ENCODE peak calls at places on chromosomes 2 and 18, in five cellular contexts. L, E, O, F and X are unnamed samples.

GRCh38 chr2:181456660-181457120 is 496 bp upstream of the ITGA4 start:
- DNase-seq in F (peak), L (no peak), O (no peak), E (peak), X (peak)

GRCh38 chr18:11850821-11851155 is 425 bp upstream of the CHMP1B start:
- DNase-seq in O (no peak), L (no peak), F (no peak), E (no peak), X (peak)

GRCh38 chr2:54767921-54768320 is 44.5 kb downstream of the EML6 start:
- DNase-seq in L (no peak), E (no peak), O (no peak), F (peak), X (no peak)

GRCh38 chr18:12772111-12772510 is 69.3 kb downstream of the PSMG2 start:
- DNase-seq in F (no peak), E (no peak), L (no peak), O (no peak), X (no peak)

GRCh38 chr2:108919571-108920373 is 69.2 kb downstream of the EDAR start:
- DNase-seq in E (no peak), O (no peak), L (no peak), F (no peak), X (no peak)

GRCh38 chr2:110860620-110861019 is 128.2 kb downstream of the ACOXL start:
- DNase-seq in E (no peak), F (no peak), L (no peak), O (no peak), X (no peak)

GRCh38 chr2:14140009-14140408 is 492.5 kb upstream of the LRATD1 start:
- DNase-seq in E (no peak), O (no peak), L (no peak), F (no peak), X (no peak)

GRCh38 chr2:199207011-199207410 is 250.7 kb downstream of the SATB2 start:
- DNase-seq in E (no peak), O (no peak), F (no peak), L (no peak), X (no peak)

GRCh38 chr18:79780547-79780946 is 17.2 kb upstream of the KCNG2 start:
- DNase-seq in O (no peak), E (no peak), F (no peak), L (no peak), X (no peak)

GRCh38 chr2:132662742-132663141 is 7.3 kb downstream of the LYPD1 start:
- DNase-seq in O (no peak), E (no peak), L (no peak), F (peak), X (no peak)

GRCh38 chr2:64860321-64860751 is 128.9 kb upstream of the SLC1A4 start:
- DNase-seq in O (no peak), F (no peak), L (no peak), E (no peak), X (no peak)

GRCh38 chr2:3115301-3116042 is 262.1 kb downstream of the EIPR1 start:
- DNase-seq in E (no peak), F (no peak), L (no peak), O (no peak), X (no peak)

GRCh38 chr2:217906787-217907186 is 96.0 kb downstream of the TNS1 start:
- DNase-seq in O (no peak), E (no peak), F (no peak), L (no peak), X (no peak)

GRCh38 chr18:12939161-12939560 is 8.7 kb upstream of the SEH1L start:
- DNase-seq in E (no peak), F (no peak), O (no peak), L (no peak), X (no peak)

GRCh38 chr2:10817413-10817812 is 4.8 kb upstream of the PDIA6 start:
- DNase-seq in E (no peak), L (no peak), F (no peak), O (peak), X (peak)

GRCh38 chr2:43676322-43677050 is at the start of gene C1GALT1C1L:
- DNase-seq in E (no peak), O (peak), L (peak), F (peak), X (peak)

DNA sequence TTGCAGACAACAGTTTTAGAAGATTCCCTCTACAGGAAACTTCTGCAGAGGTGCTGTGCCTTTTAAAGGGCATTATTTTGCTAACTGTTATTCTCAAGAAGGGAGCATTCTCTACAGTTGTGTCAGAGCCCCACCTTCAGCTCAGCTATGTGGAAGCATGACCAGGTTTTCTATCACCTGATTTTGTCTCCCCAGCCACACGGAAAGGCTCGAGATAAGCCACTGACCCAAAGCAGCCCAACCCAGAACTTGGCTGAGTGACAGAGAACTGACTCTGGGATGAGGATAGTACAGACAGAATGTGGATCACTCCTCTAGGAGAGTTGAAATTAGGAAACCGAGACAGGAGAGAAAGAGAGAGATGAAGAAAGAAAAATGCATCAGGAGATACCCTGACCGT is 10.7 kb downstream of the COL4A4 start:
- DNase-seq in E (no peak), F (no peak), L (no peak), O (no peak), X (no peak)
- TF ChIP-seq SMC3 in E (no peak), F (no peak), L (no peak), O (no peak), X (no peak)

DNA sequence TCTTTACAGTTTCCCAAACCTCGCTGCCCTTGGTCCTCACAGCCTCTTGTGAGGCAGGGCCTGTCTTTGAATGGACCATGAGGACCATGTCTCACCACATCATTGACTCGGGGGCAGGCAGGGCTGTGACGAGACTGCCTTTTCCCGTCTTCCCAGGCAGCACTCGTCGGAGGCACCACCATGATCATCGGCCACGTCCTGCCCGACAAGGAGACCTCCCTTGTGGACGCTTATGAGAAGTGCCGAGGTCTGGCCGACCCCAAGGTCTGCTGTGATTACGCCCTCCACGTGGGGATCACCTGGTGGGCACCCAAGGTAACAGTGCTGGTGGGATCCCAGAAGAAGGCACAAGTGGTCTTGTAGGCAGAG is 45.7 kb upstream of the MAPRE3 start:
- DNase-seq in L (no peak), O (no peak), E (no peak), F (no peak), X (no peak)
- TF ChIP-seq MXI1 in L (no peak), O (no peak), E (no peak), F (no peak), X (no peak)

GRCh38 chr2:16057661-16058060 is 117.3 kb downstream of the MYCN start:
- DNase-seq in L (no peak), O (no peak), F (no peak), E (no peak), X (no peak)
- TF ChIP-seq SMC3 in L (no peak), O (no peak), F (no peak), E (no peak), X (no peak)

GRCh38 chr2:216516730-216517350 is 18.2 kb downstream of the RPL37A start:
- DNase-seq in F (peak), L (no peak), O (no peak), E (no peak), X (peak)
- TF ChIP-seq MXI1 in F (no peak), L (no peak), O (no peak), E (no peak), X (no peak)

DNA sequence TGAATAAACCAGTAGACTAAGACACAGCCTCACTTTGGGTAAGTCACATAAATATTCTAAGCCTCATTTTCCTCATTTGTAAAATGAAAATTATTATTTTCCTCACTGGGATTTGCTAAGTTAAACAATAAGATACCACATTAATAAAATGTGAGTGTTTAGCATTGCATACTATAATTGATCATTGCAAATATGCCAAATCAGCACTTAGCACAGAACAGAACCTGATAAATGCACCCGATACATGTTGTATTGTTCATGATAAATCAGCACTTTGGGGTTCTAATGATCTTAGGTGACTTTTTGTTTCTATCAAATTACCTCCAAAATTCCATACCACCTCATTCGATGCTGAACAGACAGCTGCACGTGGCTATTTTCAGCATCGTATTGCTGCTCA is 50.2 kb upstream of the RAPGEF4 start:
- DNase-seq in L (no peak), F (no peak), E (no peak), O (no peak), X (no peak)
- TF ChIP-seq SMC3 in L (no peak), F (no peak), E (no peak), O (no peak), X (no peak)

GRCh38 chr18:51383116-51383515 is 185.6 kb upstream of the MEX3C start:
- DNase-seq in L (no peak), E (no peak), O (no peak), F (no peak), X (no peak)
- TF ChIP-seq MXI1 in L (no peak), E (no peak), O (no peak), F (no peak), X (no peak)

GRCh38 chr2:100786297-100786658 is 33.7 kb upstream of the NPAS2 start:
- DNase-seq in E (no peak), L (no peak), O (no peak), F (peak), X (no peak)
- TF ChIP-seq SMC3 in E (no peak), L (no peak), O (no peak), F (no peak), X (no peak)